ENCODE peak calls at places on chromosomes 16 and 17, in seven cellular contexts. R, E, H, B, Z, K and X are unnamed samples.

GRCh38 chr16:68575082-68575481 is 36.0 kb downstream of the ZFP90 start:
- DNase-seq in R (no peak), E (no peak), H (no peak), B (no peak), Z (no peak), K (no peak), X (no peak)

GRCh38 chr16:86277236-86277635 is 233.1 kb upstream of the FOXF1 start:
- DNase-seq in R (no peak), E (no peak), H (no peak), B (no peak), Z (no peak), K (no peak), X (no peak)

GRCh38 chr17:78504156-78504925 is 72.9 kb downstream of the DNAH17 start:
- DNase-seq in R (no peak), E (no peak), H (no peak), B (no peak), Z (no peak), K (no peak), X (no peak)

GRCh38 chr16:89256651-89257254 is 39.2 kb downstream of the ZNF778 start:
- DNase-seq in R (peak), E (no peak), H (no peak), B (no peak), Z (no peak), K (peak), X (no peak)

GRCh38 chr17:81391268-81391963 is 3.8 kb upstream of the BAHCC1 start:
- DNase-seq in R (no peak), E (no peak), H (no peak), B (no peak), Z (no peak), K (peak), X (no peak)

GRCh38 chr16:1078579-1079021 is 6.1 kb downstream of the SSTR5 start:
- DNase-seq in R (no peak), E (no peak), H (no peak), B (no peak), Z (peak), K (no peak), X (peak)

GRCh38 chr17:74833501-74834361 is 26.0 kb downstream of the GRIN2C start:
- DNase-seq in R (peak), E (no peak), H (no peak), B (no peak), Z (no peak), K (no peak), X (no peak)

GRCh38 chr16:79278506-79278905 is 322.0 kb downstream of the MAF start:
- DNase-seq in R (no peak), E (no peak), H (no peak), B (no peak), Z (no peak), K (no peak), X (no peak)

GRCh38 chr17:19331134-19331533 is 31.4 kb downstream of the B9D1 start:
- DNase-seq in R (no peak), E (no peak), H (no peak), B (no peak), Z (no peak), K (no peak), X (no peak)

GRCh38 chr17:77555741-77556291 is 402.7 kb upstream of the TNRC6C start:
- DNase-seq in R (peak), E (no peak), H (no peak), B (no peak), Z (no peak), K (no peak), X (no peak)

GRCh38 chr16:51875834-51876725 is 670.9 kb downstream of the TOX3 start:
- DNase-seq in R (no peak), E (no peak), H (no peak), B (no peak), Z (no peak), K (no peak), X (no peak)

GRCh38 chr17:76397184-76397583 is 12.8 kb downstream of the SPHK1 start:
- DNase-seq in R (no peak), E (no peak), H (no peak), B (no peak), Z (no peak), K (no peak), X (no peak)

DNA sequence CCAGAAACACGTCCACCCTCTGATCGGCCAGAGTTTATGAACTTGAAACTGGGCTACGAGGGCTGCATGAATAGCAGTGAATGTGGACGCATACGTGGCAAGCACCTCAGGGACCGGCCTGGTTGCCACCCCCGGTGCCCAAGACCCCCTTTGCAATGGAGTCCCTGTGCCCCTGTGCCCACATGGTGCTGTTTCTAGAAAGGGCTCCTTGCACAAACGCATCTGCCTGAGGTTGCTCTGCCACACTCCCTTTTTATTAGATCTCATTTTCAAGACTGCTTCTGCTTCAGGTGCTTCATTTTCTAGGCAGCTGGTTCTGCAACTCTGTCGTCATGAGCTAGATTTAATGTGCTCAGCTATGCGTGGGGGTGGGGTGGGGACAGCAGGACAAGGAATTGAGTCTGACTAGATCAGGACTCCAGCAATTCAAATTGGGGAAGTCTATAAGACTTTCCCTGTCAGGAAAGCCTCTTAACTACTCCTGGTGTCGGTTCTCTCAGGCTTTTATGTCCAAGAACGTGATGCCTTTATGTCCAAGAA is 29.2 kb upstream of the ERN1 start:
- DNase-seq in R (no peak), E (no peak), H (no peak), B (no peak), Z (no peak), K (no peak), X (peak)
- TF ChIP-seq JUND in R (no peak), E (no peak), H (no peak), B (no peak), Z (no peak), K (no peak), X (no peak)

DNA sequence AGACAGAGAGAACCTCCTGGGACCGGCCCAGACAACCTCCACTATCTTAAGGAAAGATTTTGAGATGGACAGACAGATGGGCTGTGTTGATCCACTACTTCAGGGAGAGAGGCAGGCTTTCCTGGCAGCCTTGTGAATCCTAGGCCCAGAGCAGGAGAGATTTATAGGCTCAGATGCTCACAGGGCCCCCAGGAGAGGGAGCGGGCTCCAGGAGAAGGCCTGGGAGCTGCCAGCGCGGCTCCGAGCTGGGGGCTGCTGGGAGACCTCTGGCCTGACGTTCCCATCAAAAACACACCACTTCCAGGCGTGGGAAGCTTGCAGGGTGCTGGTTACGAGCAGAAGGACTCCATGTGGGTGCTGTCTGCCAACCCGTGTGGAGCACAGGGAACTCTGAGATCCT is 53.2 kb downstream of the MYH11 start:
- DNase-seq in R (no peak), E (no peak), H (no peak), B (no peak), Z (no peak), K (no peak), X (no peak)
- TF ChIP-seq JUND in R (no peak), E (no peak), H (no peak), B (no peak), Z (no peak), K (no peak), X (no peak)

DNA sequence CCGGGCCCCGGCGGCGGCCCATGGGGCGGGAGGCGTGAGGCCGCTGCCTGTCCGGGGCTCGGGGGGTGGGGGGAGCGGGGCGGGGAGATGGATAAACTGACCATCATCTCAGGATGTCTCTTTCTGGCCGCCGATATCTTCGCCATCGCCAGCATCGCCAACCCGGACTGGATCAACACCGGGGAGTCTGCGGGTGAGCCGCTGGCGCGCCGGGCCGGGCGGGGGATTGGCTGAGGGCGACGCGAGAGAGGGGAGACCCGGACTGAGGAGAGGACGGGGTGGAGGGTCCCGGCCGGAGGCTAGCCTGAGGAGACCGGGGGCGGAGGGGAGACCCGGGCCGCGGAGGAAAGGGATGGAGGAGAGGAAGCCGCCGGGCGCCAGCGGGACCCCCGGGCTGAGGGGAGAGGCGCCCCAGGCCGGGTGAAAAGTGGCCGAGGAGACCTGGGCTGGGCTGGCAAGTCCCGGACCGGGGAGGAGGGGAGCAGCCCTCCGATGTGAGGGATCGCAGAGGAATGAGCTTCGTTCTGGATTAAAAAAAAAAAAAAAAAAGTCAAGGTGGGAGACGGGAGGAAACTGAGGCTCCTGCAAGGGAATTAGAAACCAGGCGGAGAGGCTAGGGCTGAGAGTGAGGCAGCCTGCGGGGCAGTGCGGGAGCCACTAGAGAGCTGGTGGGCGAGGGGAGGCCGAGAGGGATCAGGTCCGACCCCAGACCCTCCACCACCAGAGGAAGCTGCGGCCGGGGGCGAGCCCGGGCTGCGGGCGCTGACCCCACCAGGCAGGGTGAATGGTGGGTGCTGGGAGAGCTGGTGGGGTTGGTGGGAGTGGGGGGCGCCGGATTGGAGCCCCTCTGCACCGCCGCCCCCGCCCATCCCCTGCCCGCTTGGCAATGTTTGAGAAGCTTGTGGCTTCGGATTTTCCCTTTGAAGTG is 568 bp downstream of the MOSMO start:
- DNase-seq in R (peak), E (peak), H (no peak), B (no peak), Z (no peak), K (peak), X (peak)
- TF ChIP-seq JUND in R (no peak), E (no peak), H (no peak), B (no peak), Z (no peak), K (no peak), X (no peak)

GRCh38 chr16:84548508-84548907 is 44.0 kb upstream of the MEAK7 start:
- DNase-seq in R (no peak), E (no peak), H (no peak), B (no peak), Z (no peak), K (no peak), X (no peak)

GRCh38 chr16:84550096-84550495 is 45.6 kb upstream of the MEAK7 start:
- DNase-seq in R (no peak), E (no peak), H (no peak), B (no peak), Z (no peak), K (no peak), X (no peak)

GRCh38 chr16:84546669-84547538 is 42.4 kb upstream of the MEAK7 start:
- DNase-seq in R (no peak), E (no peak), H (no peak), B (no peak), Z (no peak), K (no peak), X (no peak)

GRCh38 chr16:84547539-84548058 is 43.1 kb upstream of the MEAK7 start:
- DNase-seq in R (no peak), E (no peak), H (no peak), B (no peak), Z (peak), K (peak), X (no peak)

DNA sequence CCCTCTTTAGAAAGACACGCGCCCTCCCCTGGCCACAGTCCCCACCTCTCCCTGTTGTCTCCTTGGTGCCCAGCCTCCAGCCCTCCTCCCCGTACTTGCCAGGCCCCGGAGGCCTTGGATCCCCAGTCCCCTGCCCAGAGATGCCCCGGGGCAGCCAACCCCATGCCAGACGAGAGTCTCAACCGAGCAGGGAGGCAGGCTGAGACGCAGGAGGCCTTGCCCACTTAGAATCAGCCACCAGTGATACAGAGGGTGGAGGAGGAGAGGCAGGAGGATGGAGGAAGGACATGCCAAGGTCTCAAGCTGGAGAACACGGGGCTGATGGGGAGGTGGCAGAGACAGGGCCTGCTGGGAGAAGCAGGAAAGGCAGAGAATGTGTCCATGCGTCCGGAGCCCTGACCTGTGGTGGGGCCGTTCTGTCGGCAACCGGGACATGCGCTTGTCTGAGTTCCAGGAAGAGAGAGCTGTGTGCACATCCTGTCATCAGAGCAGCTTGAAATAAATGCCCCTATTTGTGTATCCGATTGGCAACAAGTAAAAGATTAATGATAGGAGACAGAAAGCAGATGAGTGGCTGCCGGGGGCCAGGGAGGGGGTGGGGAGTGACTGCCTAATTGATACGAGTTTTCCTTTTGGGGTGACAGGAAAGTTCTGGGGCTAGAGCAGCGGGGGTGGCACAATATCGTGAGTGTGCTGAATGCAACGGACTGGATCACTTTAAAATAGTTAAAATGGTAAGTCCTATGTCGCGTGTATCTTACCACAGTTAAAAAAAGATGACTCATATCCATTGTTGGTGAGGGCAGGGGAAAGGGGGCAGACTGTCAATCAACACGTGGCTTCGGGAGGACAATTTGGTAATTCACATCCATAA is 44.7 kb upstream of the MEAK7 start:
- DNase-seq in R (peak), E (no peak), H (no peak), B (no peak), Z (no peak), K (no peak), X (no peak)
- TF ChIP-seq JUND in R (no peak), E (peak), H (no peak), B (no peak), Z (no peak), K (no peak), X (no peak)

GRCh38 chr17:27545562-27546229 is 85.3 kb upstream of the LGALS9 start:
- DNase-seq in R (no peak), E (peak), H (no peak), B (no peak), Z (no peak), K (no peak), X (no peak)

GRCh38 chr17:27543464-27543856 is 87.2 kb downstream of the KSR1 start:
- DNase-seq in R (no peak), E (no peak), H (no peak), B (no peak), Z (no peak), K (no peak), X (no peak)

GRCh38 chr17:27543958-27544349 is 87.0 kb upstream of the LGALS9 start:
- DNase-seq in R (no peak), E (no peak), H (no peak), B (no peak), Z (no peak), K (no peak), X (no peak)

GRCh38 chr17:27542841-27543463 is 86.7 kb downstream of the KSR1 start:
- DNase-seq in R (no peak), E (no peak), H (no peak), B (no peak), Z (peak), K (no peak), X (no peak)

GRCh38 chr17:27544350-27545131 is 86.4 kb upstream of the LGALS9 start:
- DNase-seq in R (no peak), E (peak), H (no peak), B (peak), Z (no peak), K (no peak), X (no peak)
- TF ChIP-seq JUND in R (no peak), E (peak), H (no peak), B (peak), Z (no peak), K (no peak), X (no peak)

GRCh38 chr16:74558873-74559272 is 48.0 kb downstream of the GLG1 start:
- DNase-seq in R (no peak), E (no peak), H (no peak), B (no peak), Z (no peak), K (no peak), X (no peak)
- TF ChIP-seq JUND in R (no peak), E (no peak), H (no peak), B (no peak), Z (no peak), K (no peak), X (no peak)

GRCh38 chr17:80365001-80365965 is 49.7 kb upstream of the ENDOV start:
- DNase-seq in R (no peak), E (no peak), H (no peak), B (no peak), Z (no peak), K (no peak), X (no peak)
- TF ChIP-seq JUND in R (no peak), E (no peak), H (no peak), B (no peak), Z (no peak), K (no peak), X (no peak)

GRCh38 chr17:61340431-61340830 is 59.2 kb upstream of the TBX2 start:
- DNase-seq in R (no peak), E (no peak), H (no peak), B (no peak), Z (no peak), K (no peak), X (no peak)
- TF ChIP-seq JUND in R (no peak), E (no peak), H (no peak), B (no peak), Z (no peak), K (no peak), X (no peak)

GRCh38 chr17:80362428-80363119 is 52.4 kb upstream of the ENDOV start:
- DNase-seq in R (no peak), E (peak), H (no peak), B (no peak), Z (no peak), K (no peak), X (no peak)

GRCh38 chr17:80360396-80360795 is 54.6 kb upstream of the ENDOV start:
- DNase-seq in R (no peak), E (no peak), H (no peak), B (no peak), Z (no peak), K (no peak), X (no peak)

GRCh38 chr17:80363518-80364090 is 51.4 kb upstream of the ENDOV start:
- DNase-seq in R (no peak), E (no peak), H (no peak), B (no peak), Z (no peak), K (no peak), X (no peak)

GRCh38 chr17:80363120-80363515 is 51.8 kb upstream of the ENDOV start:
- DNase-seq in R (no peak), E (no peak), H (no peak), B (no peak), Z (no peak), K (no peak), X (no peak)

GRCh38 chr17:80361495-80362220 is 53.3 kb upstream of the ENDOV start:
- DNase-seq in R (peak), E (peak), H (no peak), B (no peak), Z (no peak), K (peak), X (peak)
- TF ChIP-seq JUND in R (no peak), E (no peak), H (no peak), B (no peak), Z (no peak), K (no peak), X (no peak)

DNA sequence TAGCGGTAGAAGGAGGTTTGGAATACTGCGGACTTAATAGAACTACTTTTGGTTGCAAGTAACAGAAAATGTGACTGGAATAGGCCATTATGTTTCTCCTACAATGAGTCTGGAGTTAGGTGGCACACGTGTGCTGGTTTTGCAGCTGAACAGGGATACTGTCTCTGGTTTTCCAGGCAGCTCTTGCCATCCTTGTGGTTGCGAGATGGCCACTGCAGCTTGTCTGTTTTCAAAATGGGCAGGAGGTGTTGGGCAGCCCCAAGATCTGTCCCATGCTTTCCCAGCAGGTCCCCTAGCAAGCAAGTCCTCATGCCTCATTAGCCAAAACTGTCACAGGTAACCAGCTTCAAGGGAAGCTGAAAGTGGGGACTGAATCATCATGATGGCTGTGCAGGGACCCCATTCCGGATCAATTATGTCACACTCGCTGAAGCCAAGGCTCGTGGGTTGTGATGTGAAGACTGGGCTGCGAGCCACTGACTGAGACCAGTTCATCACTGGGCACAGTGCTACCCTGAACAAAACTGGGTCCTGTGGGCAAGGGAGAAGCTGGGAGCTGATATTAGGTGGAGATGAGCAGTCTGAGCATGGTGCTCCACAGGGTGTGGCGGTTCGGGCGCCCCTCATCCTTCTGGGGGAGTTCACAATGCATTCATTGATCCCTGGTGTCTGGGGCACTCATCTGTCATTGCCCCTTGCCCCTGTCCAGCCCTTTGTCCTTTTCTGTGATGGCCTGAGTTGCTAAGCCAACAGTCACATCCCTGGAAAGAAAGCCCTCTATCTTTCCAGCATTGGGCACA is 82.1 kb downstream of the KSR1 start:
- DNase-seq in R (no peak), E (no peak), H (no peak), B (no peak), Z (no peak), K (no peak), X (no peak)
- TF ChIP-seq JUND in R (no peak), E (no peak), H (no peak), B (no peak), Z (no peak), K (no peak), X (no peak)